ENCODE peak calls at places on chromosome 16, in nine cellular contexts. R is CD8-positive, alpha-beta memory T cell; Y is tibial nerve; A is DND-41; U is NT2/D1; O is thoracic aorta; F is fibroblast of lung; J is cardiac muscle cell; K is naive thymus-derived CD4-positive, alpha-beta T cell. Z is an unnamed sample. For H3K9me3, the result is how much of the 10 kb centered on the place peaks cover.

GRCh38 chr16:26795184-26795583 is 271.5 kb upstream of the C16orf82 start:
- DNase-seq in R (no peak), Y (no peak), A (peak), U (peak), O (no peak), F (no peak), J (no peak), K (no peak), Z (no peak)

GRCh38 chr16:88662222-88662842 is 559 bp downstream of the MVD start:
- DNase-seq in R (no peak), Y (no peak), A (peak), U (no peak), O (no peak), F (no peak), J (no peak), K (no peak), Z (no peak)

GRCh38 chr16:49661465-49662187 is 194.3 kb downstream of the ZNF423 start:
- DNase-seq in R (no peak), Y (no peak), A (no peak), U (no peak), O (no peak), F (peak), J (no peak), K (no peak), Z (no peak)

GRCh38 chr16:674968-675883 is at the start of gene RHBDL1:
- DNase-seq in R (no peak), Y (no peak), A (no peak), U (no peak), O (no peak), F (peak), J (peak), K (no peak), Z (no peak)

GRCh38 chr16:79848739-79849518 is 248.4 kb upstream of the MAF start:
- DNase-seq in R (no peak), Y (no peak), A (no peak), U (no peak), O (no peak), F (no peak), J (no peak), K (no peak), Z (no peak)

GRCh38 chr16:87581867-87582220 is 20.5 kb upstream of the JPH3 start:
- DNase-seq in R (no peak), Y (peak), A (no peak), U (no peak), O (peak), F (peak), J (peak), K (no peak), Z (peak)

GRCh38 chr16:85908889-85909584 is 10.1 kb downstream of the IRF8 start:
- DNase-seq in R (no peak), Y (no peak), A (no peak), U (no peak), O (no peak), F (no peak), J (no peak), K (no peak), Z (no peak)

GRCh38 chr16:59683709-59684108 is 949.6 kb upstream of the GOT2 start:
- DNase-seq in R (no peak), Y (no peak), A (no peak), U (no peak), O (no peak), F (no peak), J (no peak), K (no peak), Z (no peak)

GRCh38 chr16:88315543-88316105 is 67.1 kb upstream of the ZNF469 start:
- DNase-seq in R (no peak), Y (no peak), A (no peak), U (peak), O (no peak), F (peak), J (peak), K (no peak), Z (no peak)

GRCh38 chr16:21283521-21284289 is 5.6 kb upstream of the CRYM start:
- DNase-seq in R (no peak), Y (peak), A (no peak), U (no peak), O (no peak), F (peak), J (peak), K (no peak), Z (peak)

GRCh38 chr16:84953051-84953746 is 58.1 kb downstream of the ZDHHC7 start:
- DNase-seq in R (no peak), Y (no peak), A (no peak), U (no peak), O (no peak), F (no peak), J (peak), K (no peak), Z (no peak)

GRCh38 chr16:47037396-47037745 is 63.9 kb upstream of the DNAJA2 start:
- DNase-seq in R (peak), Y (no peak), A (peak), U (no peak), O (no peak), F (peak), J (peak), K (peak), Z (no peak)

GRCh38 chr16:46746821-46747776 is 1.0 kb downstream of the MYLK3 start:
- DNase-seq in R (no peak), Y (no peak), A (no peak), U (peak), O (no peak), F (no peak), J (no peak), K (no peak), Z (peak)

GRCh38 chr16:23286131-23286532 is 16.0 kb upstream of the SCNN1B start:
- DNase-seq in R (no peak), Y (no peak), A (no peak), U (no peak), O (no peak), F (peak), J (no peak), K (no peak), Z (no peak)

GRCh38 chr16:84266451-84266850 is 26.6 kb upstream of the KCNG4 start:
- DNase-seq in R (no peak), Y (no peak), A (peak), U (peak), O (no peak), F (peak), J (peak), K (peak), Z (no peak)

GRCh38 chr16:47927330-47927729 is 228.5 kb downstream of the ABCC12 start:
- DNase-seq in R (no peak), Y (no peak), A (no peak), U (no peak), O (no peak), F (peak), J (no peak), K (no peak), Z (no peak)

GRCh38 chr16:51156836-51157235 is 5.8 kb upstream of the SALL1 start:
- DNase-seq in R (no peak), Y (no peak), A (no peak), U (no peak), O (no peak), F (peak), J (no peak), K (no peak), Z (no peak)

GRCh38 chr16:17312100-17312732 is 158.5 kb downstream of the XYLT1 start:
- DNase-seq in R (no peak), Y (no peak), A (no peak), U (no peak), O (no peak), F (peak), J (no peak), K (no peak), Z (no peak)

GRCh38 chr16:48609453-48610023 is 442 bp downstream of the N4BP1 start:
- DNase-seq in R (no peak), Y (no peak), A (peak), U (no peak), O (no peak), F (peak), J (peak), K (peak), Z (peak)

GRCh38 chr16:262121-262745 is 13.5 kb downstream of the RGS11 start:
- DNase-seq in R (no peak), Y (no peak), A (no peak), U (no peak), O (no peak), F (no peak), J (no peak), K (no peak), Z (no peak)

GRCh38 chr16:14180431-14181059 is 109.4 kb downstream of the MRTFB start:
- DNase-seq in R (no peak), Y (no peak), A (no peak), U (no peak), O (no peak), F (no peak), J (no peak), K (no peak), Z (no peak)

GRCh38 chr16:10940501-10941079 is 1.7 kb downstream of the DEXI start:
- DNase-seq in R (no peak), Y (no peak), A (no peak), U (no peak), O (no peak), F (no peak), J (no peak), K (no peak), Z (no peak)
- H3K4me3 ChIP-seq in R (peak), Y (peak), A (peak), U (peak), O (peak), F (peak), J (peak), K (peak), Z (peak)

DNA sequence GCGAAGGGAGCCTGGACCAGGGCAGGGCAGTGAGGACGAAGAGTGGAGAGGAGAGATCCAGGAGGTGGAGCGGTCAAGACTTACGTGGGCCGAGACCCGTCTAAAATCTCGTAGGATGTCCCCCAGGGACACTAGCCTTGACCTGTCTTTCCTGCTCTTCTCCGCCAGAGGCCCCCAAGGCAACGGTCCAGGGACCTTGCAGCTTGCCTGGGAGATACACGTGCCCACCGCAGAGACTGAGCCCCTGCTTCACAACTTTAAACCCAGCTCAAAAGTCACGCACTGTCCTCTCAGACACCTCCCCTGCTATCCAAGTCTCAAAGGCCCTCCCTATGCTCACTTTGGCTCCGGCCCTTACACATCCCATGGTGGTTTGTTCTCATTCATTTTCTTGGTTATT is 9.4 kb downstream of the TIGD7 start:
- DNase-seq in R (no peak), Y (no peak), A (no peak), U (no peak), O (no peak), F (no peak), J (no peak), K (no peak), Z (no peak)
- H3K9me3 ChIP-seq in R (under half), Y (half or more), A (under half), U (under half), O (half or more), F (under half), J (under half), K (under half), Z (half or more)

GRCh38 chr16:30444231-30445148 is 1.2 kb downstream of the SEPHS2 start:
- DNase-seq in R (no peak), Y (no peak), A (no peak), U (no peak), O (no peak), F (no peak), J (no peak), K (no peak), Z (no peak)
- H3K4me3 ChIP-seq in R (peak), Y (peak), A (peak), U (peak), O (peak), F (peak), J (peak), K (peak), Z (peak)

GRCh38 chr16:12390644-12391043 is 413.0 kb downstream of the CPPED1 start:
- DNase-seq in R (no peak), Y (no peak), A (no peak), U (no peak), O (no peak), F (peak), J (no peak), K (no peak), Z (no peak)
- H3K9me3 ChIP-seq in R (under half), Y (under half), A (under half), U (under half), O (under half), F (under half), J (under half), K (under half), Z (under half)

DNA sequence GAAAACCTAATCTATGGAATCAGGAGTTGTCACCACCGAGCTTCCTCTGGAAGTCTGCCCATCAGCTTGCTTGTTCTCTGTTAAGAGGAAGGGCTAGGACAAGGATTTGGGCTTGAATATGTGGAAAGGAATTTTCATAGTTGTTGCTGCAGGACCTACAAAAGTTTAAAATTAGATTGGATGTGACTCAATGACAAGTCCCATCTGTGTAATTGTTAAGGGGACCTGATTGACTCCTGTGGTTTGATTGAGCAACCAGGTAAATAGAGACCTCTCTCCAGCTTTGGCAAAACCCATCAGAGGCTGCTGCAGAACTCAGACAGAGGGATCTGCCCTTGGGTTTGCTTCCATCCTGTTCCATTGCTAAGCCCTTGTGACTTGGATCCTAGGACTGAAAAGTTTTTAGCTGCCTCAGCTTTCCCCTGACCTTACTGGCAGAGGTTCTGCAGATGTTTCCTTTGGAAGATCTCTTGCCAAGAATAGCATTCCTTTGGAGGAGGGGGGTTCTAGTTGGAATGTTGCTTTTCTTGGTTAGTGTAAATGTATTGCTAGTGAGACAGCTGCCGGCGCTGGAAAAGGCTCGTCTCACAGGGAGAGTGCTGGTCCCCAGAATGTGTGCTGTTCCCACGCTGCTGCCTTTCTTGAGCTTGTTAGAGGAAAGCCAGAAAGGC is 50.0 kb downstream of the SF3B3 start:
- DNase-seq in R (no peak), Y (no peak), A (no peak), U (no peak), O (no peak), F (peak), J (peak), K (no peak), Z (no peak)
- H3K4me3 ChIP-seq in R (no peak), Y (no peak), A (no peak), U (no peak), O (no peak), F (no peak), J (no peak), K (no peak), Z (no peak)

GRCh38 chr16:68553186-68553585 is 14.1 kb downstream of the ZFP90 start:
- DNase-seq in R (no peak), Y (no peak), A (no peak), U (no peak), O (no peak), F (no peak), J (no peak), K (no peak), Z (no peak)
- H3K9me3 ChIP-seq in R (under half), Y (half or more), A (under half), U (half or more), O (half or more), F (under half), J (under half), K (under half), Z (under half)

GRCh38 chr16:28984091-28984490 is 761 bp upstream of the LAT start:
- DNase-seq in R (no peak), Y (no peak), A (no peak), U (no peak), O (no peak), F (no peak), J (no peak), K (no peak), Z (no peak)

GRCh38 chr16:28986492-28986891 is 1.6 kb downstream of the LAT start:
- DNase-seq in R (no peak), Y (no peak), A (no peak), U (no peak), O (no peak), F (no peak), J (no peak), K (no peak), Z (no peak)

GRCh38 chr16:28985206-28985605 is 354 bp downstream of the LAT start:
- DNase-seq in R (no peak), Y (no peak), A (no peak), U (no peak), O (no peak), F (no peak), J (no peak), K (no peak), Z (no peak)

GRCh38 chr16:28984619-28985135 is at the start of gene LAT:
- DNase-seq in R (peak), Y (no peak), A (peak), U (no peak), O (no peak), F (no peak), J (no peak), K (peak), Z (no peak)

DNA sequence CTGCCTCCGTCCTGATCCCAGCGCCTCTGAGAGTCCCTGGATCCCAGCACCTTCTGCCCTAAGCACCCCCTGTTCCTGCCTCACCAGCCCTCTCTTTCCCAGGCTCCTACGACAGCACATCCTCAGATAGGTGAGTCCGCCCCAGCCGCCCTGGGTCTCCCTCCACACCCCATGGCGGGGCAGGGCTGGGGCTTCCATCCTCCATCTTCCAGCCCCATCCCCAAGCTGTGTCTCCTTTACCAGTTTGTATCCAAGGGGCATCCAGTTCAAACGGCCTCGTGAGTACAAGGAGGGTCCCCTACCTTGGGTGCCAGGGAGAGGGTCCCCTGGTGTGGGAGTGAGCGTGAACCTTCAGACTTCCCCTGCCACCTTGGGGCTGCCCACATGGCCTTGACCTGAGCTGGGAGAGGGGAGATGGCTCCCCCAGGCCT is 774 bp downstream of the LAT start:
- DNase-seq in R (no peak), Y (no peak), A (no peak), U (no peak), O (no peak), F (no peak), J (no peak), K (no peak), Z (no peak)
- H3K4me3 ChIP-seq in R (peak), Y (no peak), A (no peak), U (no peak), O (peak), F (no peak), J (no peak), K (peak), Z (no peak)

GRCh38 chr16:34054137-34054536 is 594.7 kb downstream of the TP53TG3F start:
- DNase-seq in R (no peak), Y (no peak), A (no peak), U (no peak), O (no peak), F (no peak), J (no peak), K (no peak), Z (no peak)
- H3K9me3 ChIP-seq in R (under half), Y (under half), A (under half), U (under half), O (under half), F (under half), J (under half), K (under half), Z (under half)

DNA sequence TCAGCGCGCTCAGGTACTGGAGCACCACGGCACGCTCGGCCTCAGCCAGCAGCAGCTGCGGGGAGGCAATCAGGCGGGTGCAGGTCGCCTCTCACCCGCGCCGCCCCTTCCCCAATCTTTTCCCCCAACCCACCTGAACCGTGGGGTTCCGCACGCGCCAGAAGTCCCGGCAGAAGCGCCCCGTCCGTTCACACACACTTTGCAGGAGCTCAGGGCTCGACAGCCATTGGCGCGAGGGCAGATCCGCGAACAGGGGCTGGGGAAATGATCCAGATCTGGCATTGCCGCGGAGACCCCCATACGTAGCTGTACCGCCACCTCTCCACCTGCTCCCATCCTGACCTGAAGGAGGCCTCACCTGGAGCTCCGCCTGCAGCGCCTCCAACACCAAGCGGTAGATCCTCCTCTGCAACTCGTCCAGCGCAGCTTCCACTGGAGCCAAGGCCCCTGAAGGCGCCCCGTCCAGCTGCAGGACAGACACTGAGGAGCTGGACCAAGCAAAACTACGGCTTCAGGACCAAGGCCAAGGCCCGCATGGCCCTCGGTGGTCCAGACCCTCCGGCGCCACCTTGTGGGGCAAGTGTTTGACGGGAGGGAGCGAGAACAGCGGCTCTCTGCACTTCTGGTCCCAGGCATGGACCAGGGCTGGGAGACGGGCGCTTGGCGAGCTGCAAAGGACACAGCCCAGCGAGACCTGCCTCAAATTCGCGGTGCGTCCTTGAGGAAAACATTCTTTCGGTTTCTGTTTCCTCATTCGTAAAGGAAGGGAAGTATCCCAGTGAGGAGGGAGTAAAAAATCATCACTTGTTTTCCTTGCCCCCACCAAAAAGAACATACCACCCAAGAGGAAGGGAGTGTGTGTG is 1.5 kb upstream of the MATCAP1 start:
- DNase-seq in R (peak), Y (peak), A (peak), U (peak), O (peak), F (peak), J (peak), K (peak), Z (peak)
- H3K4me3 ChIP-seq in R (no peak), Y (peak), A (no peak), U (peak), O (peak), F (no peak), J (no peak), K (peak), Z (peak)

Z was measured in tibial artery.